ENCODE peak calls at places on chromosome 10, in seven cellular contexts. One of them, this sample, is unnamed.

GRCh38 chr10:25047902-25048301 is 31.5 kb downstream of the THNSL1 start:
- DNase-seq in neuronal stem cell: no peak
- DNase-seq in trophoblast cell: no peak
- DNase-seq in mesenchymal stem cell: peak
- DNase-seq in H9: no peak
- DNase-seq in IMR-90: peak
- DNase-seq in H1: no peak
- DNase-seq in this sample: no peak

GRCh38 chr10:100600218-100600617 is 64.5 kb downstream of the HIF1AN start:
- DNase-seq in H9: no peak
- DNase-seq in H1: no peak
- DNase-seq in mesenchymal stem cell: no peak
- DNase-seq in IMR-90: no peak
- DNase-seq in trophoblast cell: no peak
- DNase-seq in neuronal stem cell: no peak
- DNase-seq in this sample: no peak

GRCh38 chr10:125028291-125028867 is 86.5 kb downstream of the ZRANB1 start:
- DNase-seq in trophoblast cell: no peak
- DNase-seq in H1: no peak
- DNase-seq in H9: no peak
- DNase-seq in neuronal stem cell: no peak
- DNase-seq in IMR-90: peak
- DNase-seq in mesenchymal stem cell: no peak
- DNase-seq in this sample: no peak

GRCh38 chr10:30422981-30423654 is 10.9 kb upstream of the MAP3K8 start:
- DNase-seq in H1: peak
- DNase-seq in neuronal stem cell: peak
- DNase-seq in mesenchymal stem cell: peak
- DNase-seq in IMR-90: peak
- DNase-seq in trophoblast cell: peak
- DNase-seq in H9: peak
- DNase-seq in this sample: peak

GRCh38 chr10:130901311-130902165 is 410.0 kb downstream of the TCERG1L start:
- DNase-seq in H1: no peak
- DNase-seq in H9: peak
- DNase-seq in neuronal stem cell: no peak
- DNase-seq in mesenchymal stem cell: no peak
- DNase-seq in IMR-90: no peak
- DNase-seq in trophoblast cell: no peak
- DNase-seq in this sample: peak

GRCh38 chr10:104582604-104582951 is 58.5 kb upstream of the SORCS3 start:
- DNase-seq in neuronal stem cell: no peak
- DNase-seq in H9: no peak
- DNase-seq in mesenchymal stem cell: no peak
- DNase-seq in H1: no peak
- DNase-seq in trophoblast cell: peak
- DNase-seq in IMR-90: no peak
- DNase-seq in this sample: peak

GRCh38 chr10:28681345-28681763 is 4.0 kb downstream of the BAMBI start:
- DNase-seq in IMR-90: no peak
- DNase-seq in H9: no peak
- DNase-seq in mesenchymal stem cell: peak
- DNase-seq in H1: no peak
- DNase-seq in neuronal stem cell: no peak
- DNase-seq in trophoblast cell: no peak
- DNase-seq in this sample: peak

GRCh38 chr10:104923501-104923900 is 282.4 kb downstream of the SORCS3 start:
- DNase-seq in trophoblast cell: no peak
- DNase-seq in IMR-90: no peak
- DNase-seq in neuronal stem cell: no peak
- DNase-seq in H9: no peak
- DNase-seq in mesenchymal stem cell: no peak
- DNase-seq in H1: no peak
- DNase-seq in this sample: no peak

GRCh38 chr10:42754155-42755027 is 28.2 kb upstream of the BMS1 start:
- DNase-seq in mesenchymal stem cell: peak
- DNase-seq in IMR-90: no peak
- DNase-seq in trophoblast cell: no peak
- DNase-seq in H9: peak
- DNase-seq in neuronal stem cell: peak
- DNase-seq in H1: no peak
- DNase-seq in this sample: peak

GRCh38 chr10:126225672-126226007 is 162.6 kb downstream of the ADAM12 start:
- DNase-seq in neuronal stem cell: no peak
- DNase-seq in H1: no peak
- DNase-seq in mesenchymal stem cell: peak
- DNase-seq in IMR-90: no peak
- DNase-seq in H9: no peak
- DNase-seq in trophoblast cell: no peak
- DNase-seq in this sample: no peak

GRCh38 chr10:57964371-57964770 is 303.3 kb downstream of the IPMK start:
- DNase-seq in mesenchymal stem cell: no peak
- DNase-seq in trophoblast cell: no peak
- DNase-seq in H9: no peak
- DNase-seq in H1: no peak
- DNase-seq in neuronal stem cell: no peak
- DNase-seq in IMR-90: peak
- DNase-seq in this sample: no peak

GRCh38 chr10:120630266-120630665 is 173.2 kb downstream of the PLPP4 start:
- DNase-seq in mesenchymal stem cell: no peak
- DNase-seq in H9: no peak
- DNase-seq in neuronal stem cell: no peak
- DNase-seq in IMR-90: no peak
- DNase-seq in trophoblast cell: no peak
- DNase-seq in H1: no peak
- DNase-seq in this sample: no peak

GRCh38 chr10:120632047-120632446 is 175.0 kb downstream of the PLPP4 start:
- DNase-seq in H1: no peak
- DNase-seq in H9: no peak
- DNase-seq in neuronal stem cell: no peak
- DNase-seq in mesenchymal stem cell: no peak
- DNase-seq in trophoblast cell: no peak
- DNase-seq in IMR-90: no peak
- DNase-seq in this sample: no peak

GRCh38 chr10:120634629-120635028 is 177.6 kb downstream of the PLPP4 start:
- DNase-seq in H9: peak
- DNase-seq in neuronal stem cell: no peak
- DNase-seq in IMR-90: no peak
- DNase-seq in mesenchymal stem cell: no peak
- DNase-seq in H1: peak
- DNase-seq in trophoblast cell: no peak
- DNase-seq in this sample: peak

DNA sequence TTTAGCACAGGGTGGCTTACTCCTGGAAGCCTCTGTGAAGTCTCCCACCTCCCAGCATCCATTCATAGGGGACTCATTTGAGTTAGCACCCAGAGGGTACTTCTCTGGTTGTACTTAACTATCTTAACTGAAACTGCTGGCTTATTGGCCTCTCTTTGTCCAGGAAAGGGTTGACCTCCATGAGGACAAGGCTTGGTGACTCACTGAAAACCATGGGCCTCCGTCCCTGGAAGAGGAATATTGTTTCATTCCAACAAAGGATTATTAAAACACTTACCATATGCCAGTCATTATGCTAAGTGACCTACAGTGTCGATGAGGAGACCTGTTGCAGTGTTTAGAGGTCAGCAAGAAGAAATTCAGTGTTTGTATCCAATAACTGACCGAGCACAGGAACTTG is 175.9 kb downstream of the PLPP4 start:
- DNase-seq in H9: no peak
- DNase-seq in H1: no peak
- DNase-seq in mesenchymal stem cell: no peak
- DNase-seq in IMR-90: no peak
- DNase-seq in neuronal stem cell: no peak
- DNase-seq in trophoblast cell: no peak
- DNase-seq in this sample: no peak
- H4K8ac ChIP-seq in H9: no peak
- H4K8ac ChIP-seq in H1: no peak
- H4K8ac ChIP-seq in mesenchymal stem cell: no peak
- H4K8ac ChIP-seq in IMR-90: no peak
- H4K8ac ChIP-seq in neuronal stem cell: no peak
- H4K8ac ChIP-seq in trophoblast cell: no peak
- H4K8ac ChIP-seq in this sample: no peak

DNA sequence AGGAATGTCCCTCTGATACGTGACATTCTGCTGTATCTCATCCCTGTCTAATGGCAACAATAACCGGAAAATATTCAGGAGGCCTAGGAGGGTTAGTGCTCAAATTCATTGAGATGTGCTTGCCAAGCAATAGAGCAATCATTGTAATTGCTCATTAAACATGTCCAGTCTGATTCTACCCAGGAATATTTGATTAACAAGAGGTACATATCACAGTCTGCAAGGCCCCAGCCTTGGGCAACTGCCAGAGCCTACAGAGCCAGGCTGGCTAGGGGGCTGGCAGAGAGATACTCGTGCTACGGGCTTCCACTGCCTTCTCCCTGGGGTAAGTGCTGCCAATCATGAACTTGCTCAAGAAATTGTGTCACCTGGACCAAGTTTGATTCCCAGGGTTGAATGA is 99.1 kb downstream of the ALOX5 start:
- DNase-seq in neuronal stem cell: no peak
- DNase-seq in trophoblast cell: no peak
- DNase-seq in H1: no peak
- DNase-seq in H9: no peak
- DNase-seq in mesenchymal stem cell: no peak
- DNase-seq in IMR-90: no peak
- DNase-seq in this sample: no peak
- H4K8ac ChIP-seq in neuronal stem cell: no peak
- H4K8ac ChIP-seq in trophoblast cell: no peak
- H4K8ac ChIP-seq in H1: no peak
- H4K8ac ChIP-seq in H9: no peak
- H4K8ac ChIP-seq in mesenchymal stem cell: no peak
- H4K8ac ChIP-seq in IMR-90: no peak
- H4K8ac ChIP-seq in this sample: no peak

DNA sequence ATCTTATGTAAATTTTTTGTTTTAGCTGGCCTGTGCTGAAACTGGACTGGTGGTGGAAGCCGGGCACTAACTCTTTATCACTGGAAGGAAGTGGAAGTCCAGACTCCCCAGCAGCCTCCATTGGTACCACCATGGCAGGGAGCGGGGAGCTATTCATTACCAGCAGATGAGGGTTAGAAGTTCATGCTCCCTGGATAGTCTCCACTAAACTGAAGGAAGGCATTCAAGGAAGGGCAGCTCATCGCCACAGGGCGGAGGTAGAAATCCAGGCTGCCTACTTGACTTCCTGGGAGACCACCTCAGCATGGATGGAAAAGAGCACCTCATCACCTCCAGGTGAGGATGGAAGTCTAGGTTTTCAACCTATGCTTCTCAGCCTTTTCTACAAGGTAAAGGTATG is 130.9 kb downstream of the SLC16A9 start:
- DNase-seq in IMR-90: no peak
- DNase-seq in H1: no peak
- DNase-seq in trophoblast cell: no peak
- DNase-seq in H9: no peak
- DNase-seq in neuronal stem cell: no peak
- DNase-seq in mesenchymal stem cell: no peak
- DNase-seq in this sample: no peak
- H4K8ac ChIP-seq in IMR-90: no peak
- H4K8ac ChIP-seq in H1: no peak
- H4K8ac ChIP-seq in trophoblast cell: no peak
- H4K8ac ChIP-seq in H9: no peak
- H4K8ac ChIP-seq in neuronal stem cell: no peak
- H4K8ac ChIP-seq in mesenchymal stem cell: peak
- H4K8ac ChIP-seq in this sample: no peak

DNA sequence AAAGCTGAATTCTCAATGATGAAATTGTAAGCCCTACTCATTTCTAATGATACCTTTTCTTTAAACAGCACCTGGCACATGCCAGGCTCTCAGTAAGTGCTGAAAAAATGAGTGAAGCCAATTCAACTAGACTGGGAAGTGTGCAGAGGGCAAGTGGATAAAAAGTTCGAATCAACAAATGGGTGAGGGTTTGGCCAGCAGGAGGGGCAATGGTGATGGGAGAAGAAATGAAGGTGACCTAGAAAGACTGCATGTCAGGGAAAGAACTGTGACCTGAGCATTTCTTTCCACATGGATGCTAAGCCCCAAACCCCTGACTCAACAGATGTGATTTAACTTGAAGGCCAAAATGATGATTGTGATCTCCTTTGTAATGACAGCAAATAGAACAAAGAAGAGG is 54.6 kb downstream of the DKK1 start:
- DNase-seq in IMR-90: no peak
- DNase-seq in H1: peak
- DNase-seq in H9: no peak
- DNase-seq in mesenchymal stem cell: no peak
- DNase-seq in neuronal stem cell: no peak
- DNase-seq in trophoblast cell: no peak
- DNase-seq in this sample: peak
- H4K8ac ChIP-seq in IMR-90: no peak
- H4K8ac ChIP-seq in H1: no peak
- H4K8ac ChIP-seq in H9: no peak
- H4K8ac ChIP-seq in mesenchymal stem cell: no peak
- H4K8ac ChIP-seq in neuronal stem cell: no peak
- H4K8ac ChIP-seq in trophoblast cell: no peak
- H4K8ac ChIP-seq in this sample: peak

GRCh38 chr10:568848-569247 is 120.6 kb downstream of the DIP2C start:
- DNase-seq in H1: no peak
- DNase-seq in H9: no peak
- DNase-seq in neuronal stem cell: no peak
- DNase-seq in IMR-90: no peak
- DNase-seq in mesenchymal stem cell: no peak
- DNase-seq in trophoblast cell: no peak
- DNase-seq in this sample: no peak
- H4K8ac ChIP-seq in H1: no peak
- H4K8ac ChIP-seq in H9: no peak
- H4K8ac ChIP-seq in neuronal stem cell: no peak
- H4K8ac ChIP-seq in IMR-90: no peak
- H4K8ac ChIP-seq in mesenchymal stem cell: no peak
- H4K8ac ChIP-seq in trophoblast cell: no peak
- H4K8ac ChIP-seq in this sample: no peak

GRCh38 chr10:122380703-122381102 is 6.2 kb downstream of the PLEKHA1 start:
- DNase-seq in mesenchymal stem cell: no peak
- DNase-seq in H9: no peak
- DNase-seq in IMR-90: no peak
- DNase-seq in neuronal stem cell: no peak
- DNase-seq in trophoblast cell: no peak
- DNase-seq in H1: no peak
- DNase-seq in this sample: no peak
- H4K8ac ChIP-seq in mesenchymal stem cell: no peak
- H4K8ac ChIP-seq in H9: no peak
- H4K8ac ChIP-seq in IMR-90: no peak
- H4K8ac ChIP-seq in neuronal stem cell: no peak
- H4K8ac ChIP-seq in trophoblast cell: no peak
- H4K8ac ChIP-seq in H1: no peak
- H4K8ac ChIP-seq in this sample: no peak

GRCh38 chr10:32317795-32318194 is 29.2 kb downstream of the EPC1 start:
- DNase-seq in trophoblast cell: no peak
- DNase-seq in mesenchymal stem cell: no peak
- DNase-seq in H9: no peak
- DNase-seq in neuronal stem cell: no peak
- DNase-seq in H1: no peak
- DNase-seq in IMR-90: no peak
- DNase-seq in this sample: no peak
- H4K8ac ChIP-seq in trophoblast cell: no peak
- H4K8ac ChIP-seq in mesenchymal stem cell: no peak
- H4K8ac ChIP-seq in H9: no peak
- H4K8ac ChIP-seq in neuronal stem cell: no peak
- H4K8ac ChIP-seq in H1: no peak
- H4K8ac ChIP-seq in IMR-90: no peak
- H4K8ac ChIP-seq in this sample: no peak

DNA sequence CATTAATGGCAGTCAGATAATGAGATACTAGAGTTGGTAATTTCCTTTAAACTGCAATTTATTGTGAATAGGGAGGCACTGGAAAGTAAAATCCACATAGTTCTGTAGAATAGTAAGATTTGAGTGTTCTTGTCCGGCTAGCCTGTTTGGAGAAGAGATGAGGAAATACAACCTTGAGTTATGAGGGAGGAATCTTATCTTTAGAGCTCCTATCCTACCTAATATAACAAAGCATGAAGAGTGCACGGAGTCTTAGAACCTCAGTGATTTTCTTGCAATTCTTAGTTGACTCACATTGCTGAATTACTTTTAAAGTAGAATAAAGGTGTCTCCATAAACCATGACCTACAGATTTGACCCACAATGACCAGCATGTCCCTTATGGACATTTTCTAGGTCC is 73.4 kb downstream of the ATAD1 start:
- DNase-seq in mesenchymal stem cell: no peak
- DNase-seq in H1: no peak
- DNase-seq in neuronal stem cell: no peak
- DNase-seq in trophoblast cell: peak
- DNase-seq in H9: no peak
- DNase-seq in IMR-90: no peak
- DNase-seq in this sample: no peak
- H4K8ac ChIP-seq in mesenchymal stem cell: no peak
- H4K8ac ChIP-seq in H1: no peak
- H4K8ac ChIP-seq in neuronal stem cell: no peak
- H4K8ac ChIP-seq in trophoblast cell: no peak
- H4K8ac ChIP-seq in H9: no peak
- H4K8ac ChIP-seq in IMR-90: no peak
- H4K8ac ChIP-seq in this sample: no peak

This sample was measured in mesendoderm.